ENCODE peak calls at places on chromosomes 7 and 10, in ten cellular contexts. I is stomach, V is NB4, F is adrenal gland, D is GM12892, G is suprapubic skin, T is breast epithelium, X is IMR-90, B is upper lobe of left lung, C is heart left ventricle. S is an unnamed sample.
A peak's percentile ranks its signal among the peaks of the same experiment; 100 is the strongest.

GRCh38 chr10:107767185-107767584 is 602.7 kb upstream of the SORCS1 start:
- DNase-seq in T (no peak), G (no peak), F (no peak), D (no peak), X (no peak), C (no peak), I (no peak), B (no peak), V (no peak), S (no peak)

GRCh38 chr7:117072620-117073118 is 119.4 kb downstream of the ST7 start:
- DNase-seq in T (no peak), G (peak; percentile 74), D (no peak), C (peak; percentile 89), B (peak; percentile 85), X (peak; percentile 71), V (peak; percentile 18), F (peak; percentile 83), I (peak; percentile 84), S (no peak)

GRCh38 chr7:152313879-152314604 is 121.8 kb downstream of the KMT2C start:
- DNase-seq in X (peak; percentile 79), V (peak; percentile 68), D (no peak), C (no peak), T (no peak), F (peak; percentile 58), G (no peak), B (no peak), I (no peak), S (peak; percentile 7)

GRCh38 chr10:101293007-101293723 is 60.8 kb upstream of the BTRC start:
- DNase-seq in V (no peak), I (no peak), G (no peak), B (no peak), X (no peak), C (no peak), T (no peak), D (no peak), F (no peak), S (no peak)

GRCh38 chr10:93841930-93842329 is 51.8 kb upstream of the SLC35G1 start:
- DNase-seq in X (no peak), G (no peak), C (no peak), T (no peak), V (no peak), F (no peak), B (no peak), I (no peak), D (no peak), S (no peak)

GRCh38 chr10:60186315-60187071 is 203.2 kb downstream of the ANK3 start:
- DNase-seq in X (peak; percentile 7), F (no peak), V (no peak), T (no peak), I (peak; percentile 59), G (peak; percentile 63), C (peak; percentile 82), D (no peak), B (no peak), S (no peak)

GRCh38 chr10:102669206-102670064 is 25.2 kb downstream of the TRIM8 start:
- DNase-seq in B (peak; percentile 92), F (peak; percentile 73), X (peak; percentile 43), T (no peak), I (peak; percentile 82), V (no peak), G (no peak), D (no peak), C (peak; percentile 88), S (peak; percentile 78)

GRCh38 chr7:46257766-46258448 is 336.8 kb upstream of the IGFBP3 start:
- DNase-seq in G (no peak), I (no peak), X (peak; percentile 93), T (no peak), D (no peak), C (no peak), V (no peak), F (no peak), B (no peak), S (peak; percentile 35)

GRCh38 chr10:91551856-91552255 is 81.0 kb downstream of the PPP1R3C start:
- DNase-seq in F (peak; percentile 38), G (no peak), D (no peak), T (no peak), V (peak; percentile 52), B (no peak), X (peak; percentile 80), C (peak; percentile 49), I (peak; percentile 38), S (no peak)

GRCh38 chr7:51732066-51732465 is 415.5 kb upstream of the COBL start:
- DNase-seq in X (no peak), D (no peak), G (no peak), I (no peak), V (no peak), C (no peak), B (no peak), T (no peak), F (no peak), S (no peak)

GRCh38 chr7:67854236-67854635 is 857.6 kb downstream of the TYW1 start:
- DNase-seq in G (no peak), X (no peak), B (no peak), V (no peak), C (no peak), F (no peak), D (no peak), T (no peak), I (no peak), S (no peak)

GRCh38 chr10:7424315-7424714 is 13.5 kb upstream of the SFMBT2 start:
- DNase-seq in X (no peak), G (no peak), D (no peak), F (no peak), C (no peak), I (no peak), B (no peak), V (no peak), T (no peak), S (no peak)

GRCh38 chr10:89476676-89477075 is 58.7 kb downstream of the SLC16A12 start:
- DNase-seq in V (no peak), X (peak; percentile 12), I (peak; percentile 46), C (no peak), B (peak; percentile 75), F (no peak), G (no peak), D (no peak), T (peak; percentile 69), S (no peak)

DNA sequence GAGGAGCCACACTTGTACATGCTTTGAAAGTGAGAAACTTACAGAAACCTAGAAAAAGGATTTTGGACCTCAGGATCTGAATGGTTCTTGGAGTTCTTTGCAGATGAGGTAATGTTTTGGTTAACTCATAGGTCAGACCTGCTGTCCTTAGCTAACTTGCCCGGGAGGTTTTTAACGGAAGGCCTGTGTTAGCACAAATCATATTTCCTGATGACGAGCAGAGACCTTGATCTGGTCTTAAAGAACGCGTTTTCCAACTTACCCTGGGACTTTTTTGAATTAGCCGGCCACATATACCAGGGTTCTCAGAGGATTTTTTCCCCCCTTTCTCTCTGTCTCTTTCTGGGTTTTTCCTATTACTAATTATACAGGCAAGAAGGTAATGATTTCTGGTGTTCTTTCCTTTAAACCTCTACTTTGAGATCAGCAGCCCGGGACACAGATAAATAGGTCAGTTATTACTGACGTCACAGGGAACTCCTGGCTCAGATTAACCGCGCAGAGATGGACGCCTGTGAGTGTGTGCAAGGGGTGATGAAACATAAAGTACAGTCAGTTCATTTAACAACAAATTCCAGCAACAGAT is 101.8 kb upstream of the KLF6 start:
- DNase-seq in T (no peak), B (no peak), D (no peak), V (no peak), X (peak; percentile 96), F (peak; percentile 67), I (no peak), C (peak; percentile 62), G (no peak), S (no peak)
- TF ChIP-seq POLR2A in T (no peak), B (no peak), D (no peak), V (no peak), X (no peak), F (no peak), I (no peak), C (no peak), G (no peak), S (no peak)

GRCh38 chr10:97687785-97688781 is 1.0 kb upstream of the AVPI1 start:
- DNase-seq in T (no peak), D (no peak), G (no peak), X (peak; percentile 93), V (peak; percentile 50), C (no peak), B (peak; percentile 53), F (peak; percentile 81), I (no peak), S (no peak)

GRCh38 chr10:97690138-97690537 is 3.1 kb upstream of the AVPI1 start:
- DNase-seq in D (no peak), F (no peak), X (no peak), I (no peak), B (no peak), T (no peak), G (no peak), C (no peak), V (no peak), S (no peak)

GRCh38 chr10:97686962-97687784 is at the start of gene AVPI1:
- DNase-seq in F (peak; percentile 98), D (peak; percentile 89), B (peak; percentile 99), G (peak; percentile 99), C (peak; percentile 98), T (peak; percentile 98), I (peak; percentile 98), X (peak; percentile 96), V (peak; percentile 99), S (peak; percentile 93)

GRCh38 chr10:97686301-97686961 is 610 bp downstream of the AVPI1 start:
- DNase-seq in T (no peak), C (no peak), B (no peak), X (no peak), D (no peak), I (no peak), V (no peak), G (no peak), F (no peak), S (no peak)

GRCh38 chr10:97689637-97690036 is 2.6 kb upstream of the AVPI1 start:
- DNase-seq in I (peak; percentile 38), V (peak; percentile 58), T (no peak), C (no peak), F (peak; percentile 57), D (no peak), G (peak; percentile 87), X (peak; percentile 99), B (peak; percentile 69), S (peak; percentile 85)
- TF ChIP-seq POLR2A in I (no peak), V (no peak), T (no peak), C (no peak), F (no peak), D (no peak), G (no peak), X (peak; percentile 65), B (no peak), S (no peak)

DNA sequence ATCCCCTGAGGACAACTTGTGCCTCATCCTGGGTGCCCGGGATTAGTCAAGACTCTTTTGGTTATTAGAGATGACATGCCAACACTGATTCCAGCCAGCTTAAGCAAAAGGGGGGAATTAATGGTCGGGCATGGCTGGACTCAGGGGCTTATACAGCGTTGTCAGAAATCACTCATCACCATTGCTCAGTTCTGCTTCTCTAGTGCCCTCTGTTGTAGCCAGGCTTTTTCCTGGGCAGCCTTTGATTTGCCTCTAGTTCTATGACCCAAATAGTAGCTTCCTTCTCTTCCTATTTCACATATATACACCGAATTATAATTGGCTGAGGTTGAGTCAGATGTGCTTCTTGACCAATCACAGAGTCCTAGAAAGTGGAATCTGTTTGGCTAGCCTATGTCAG is 192.0 kb upstream of the HABP2 start:
- DNase-seq in F (no peak), C (no peak), T (no peak), X (no peak), V (no peak), G (no peak), D (no peak), I (no peak), B (no peak), S (no peak)
- TF ChIP-seq POLR2A in F (no peak), C (no peak), T (no peak), X (no peak), V (no peak), G (no peak), D (no peak), I (no peak), B (no peak), S (no peak)

GRCh38 chr7:1044189-1045037 is at the start of gene GPR146:
- DNase-seq in F (peak; percentile 98), G (peak; percentile 98), V (peak; percentile 99), X (peak; percentile 94), C (peak; percentile 97), I (peak; percentile 97), T (peak; percentile 98), D (peak; percentile 100), B (peak; percentile 98), S (peak; percentile 100)
- TF ChIP-seq POLR2A in F (peak; percentile 81), G (no peak), V (peak; percentile 43), X (no peak), C (peak; percentile 50), I (peak; percentile 13), T (peak; percentile 30), D (no peak), B (no peak), S (peak; percentile 45)